ENCODE peak calls at places on chromosomes 16 and 17, in six cellular contexts. E, H, M, R, J and P are unnamed samples.

GRCh38 chr17:33012522-33013033 is 20.9 kb downstream of the SPACA3 start:
- DNase-seq in H (no peak), M (no peak), J (no peak), R (peak), E (no peak), P (no peak)

GRCh38 chr17:28963212-28963611 is 11.9 kb upstream of the PHF12 start:
- DNase-seq in M (no peak), E (peak), J (no peak), R (no peak), H (no peak), P (no peak)

GRCh38 chr17:52111182-52111581 is 47.3 kb downstream of the CA10 start:
- DNase-seq in E (no peak), J (no peak), R (no peak), M (no peak), H (no peak), P (no peak)

GRCh38 chr17:82890339-82890730 is 50.5 kb upstream of the ZNF750 start:
- DNase-seq in E (no peak), J (peak), M (no peak), H (peak), R (no peak), P (no peak)

GRCh38 chr17:2085648-2085949 is 30.7 kb downstream of the HIC1 start:
- DNase-seq in H (no peak), M (peak), J (no peak), E (peak), R (no peak), P (no peak)

GRCh38 chr17:74085434-74085833 is 118.0 kb upstream of the RPL38 start:
- DNase-seq in H (no peak), J (no peak), M (no peak), R (no peak), E (no peak), P (no peak)

GRCh38 chr16:1175566-1176279 is 22.8 kb downstream of the CACNA1H start:
- DNase-seq in E (no peak), M (no peak), R (no peak), H (no peak), J (no peak), P (no peak)

GRCh38 chr17:32486701-32487459 is at the start of gene CDK5R1:
- DNase-seq in H (peak), M (peak), J (peak), E (no peak), R (peak), P (peak)

GRCh38 chr17:82022310-82022980 is at the start of gene CENPX:
- DNase-seq in H (no peak), R (no peak), M (no peak), J (no peak), E (no peak), P (no peak)

GRCh38 chr16:84718-85452 is 6.9 kb downstream of the MPG start:
- DNase-seq in M (peak), E (peak), H (peak), R (peak), J (peak), P (peak)

GRCh38 chr17:47730681-47731080 is 2.4 kb upstream of the TBX21 start:
- DNase-seq in R (no peak), J (no peak), M (no peak), E (no peak), H (peak), P (no peak)

GRCh38 chr17:4032245-4032644 is 68.0 kb upstream of the ATP2A3 start:
- DNase-seq in M (no peak), J (no peak), E (no peak), H (no peak), R (no peak), P (no peak)

GRCh38 chr17:43011728-43012472 is 5.3 kb downstream of the IFI35 start:
- DNase-seq in R (no peak), E (no peak), M (no peak), H (no peak), J (no peak), P (no peak)

GRCh38 chr17:43010667-43011308 is 4.2 kb downstream of the IFI35 start:
- DNase-seq in J (no peak), E (no peak), H (no peak), R (peak), M (no peak), P (no peak)

GRCh38 chr17:43003542-43004172 is 2.9 kb upstream of the IFI35 start:
- DNase-seq in E (no peak), M (no peak), R (no peak), H (no peak), J (peak), P (no peak)

GRCh38 chr17:43006639-43007551 is at the start of gene IFI35:
- DNase-seq in E (peak), J (peak), H (peak), R (peak), M (peak), P (peak)
- TF ChIP-seq CTCF in E (no peak), J (peak), H (peak), R (peak), M (peak), P (peak)

DNA sequence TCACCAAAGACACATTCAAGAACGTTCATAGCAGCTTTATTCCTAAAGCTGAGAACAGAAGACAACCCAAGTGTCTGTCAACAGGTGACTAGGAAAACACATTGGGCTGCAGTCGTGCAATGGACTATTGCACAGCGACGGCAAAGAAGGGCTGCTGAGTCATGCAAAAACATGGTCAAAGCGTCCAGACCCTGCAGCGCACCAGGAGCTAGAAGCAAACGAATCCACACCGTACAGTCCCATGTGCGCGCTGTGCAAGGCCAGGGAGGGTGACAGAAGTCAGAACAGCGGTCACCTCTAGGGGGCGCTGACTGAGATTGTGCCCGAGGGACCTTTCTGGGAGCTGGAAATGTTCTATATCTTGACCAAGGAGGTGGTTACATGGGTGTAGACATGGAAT is 266.4 kb downstream of the MAF start:
- DNase-seq in R (peak), M (no peak), E (no peak), J (no peak), H (no peak), P (no peak)
- TF ChIP-seq CTCF in R (no peak), M (no peak), E (no peak), J (peak), H (peak), P (peak)

DNA sequence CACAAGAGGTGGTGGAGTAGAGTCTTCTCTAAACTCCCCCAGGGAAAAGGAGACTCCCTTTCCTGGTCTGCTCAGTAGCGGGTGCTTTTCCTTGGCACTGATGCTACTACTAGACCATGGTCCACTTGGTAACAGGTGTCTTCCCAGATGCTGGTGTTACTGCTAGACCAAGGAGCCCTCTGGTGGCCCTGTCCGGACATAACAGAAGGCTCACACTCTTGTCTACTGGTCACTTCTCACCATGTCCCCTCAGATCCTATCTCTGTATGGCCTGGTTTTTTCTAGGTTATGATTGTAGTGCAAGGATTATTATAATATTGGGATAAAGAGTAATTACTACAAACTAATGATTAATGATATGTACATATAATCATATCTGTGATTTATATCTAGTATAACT is 49.7 kb upstream of the ARL4D start:
- DNase-seq in J (no peak), R (no peak), M (no peak), H (no peak), E (no peak), P (no peak)
- TF ChIP-seq CTCF in J (no peak), R (no peak), M (no peak), H (no peak), E (no peak), P (no peak)

GRCh38 chr17:67578058-67578457 is 139.7 kb upstream of the NOL11 start:
- DNase-seq in H (no peak), R (no peak), E (peak), M (no peak), J (no peak), P (peak)

GRCh38 chr17:67574658-67575293 is 143.0 kb upstream of the NOL11 start:
- DNase-seq in H (no peak), R (no peak), M (no peak), J (no peak), E (peak), P (peak)

GRCh38 chr17:67575325-67575724 is 142.4 kb upstream of the NOL11 start:
- DNase-seq in J (no peak), E (no peak), R (peak), M (no peak), H (no peak), P (peak)

GRCh38 chr17:67576471-67576870 is 141.3 kb upstream of the NOL11 start:
- DNase-seq in H (no peak), E (no peak), J (no peak), M (no peak), R (no peak), P (no peak)

DNA sequence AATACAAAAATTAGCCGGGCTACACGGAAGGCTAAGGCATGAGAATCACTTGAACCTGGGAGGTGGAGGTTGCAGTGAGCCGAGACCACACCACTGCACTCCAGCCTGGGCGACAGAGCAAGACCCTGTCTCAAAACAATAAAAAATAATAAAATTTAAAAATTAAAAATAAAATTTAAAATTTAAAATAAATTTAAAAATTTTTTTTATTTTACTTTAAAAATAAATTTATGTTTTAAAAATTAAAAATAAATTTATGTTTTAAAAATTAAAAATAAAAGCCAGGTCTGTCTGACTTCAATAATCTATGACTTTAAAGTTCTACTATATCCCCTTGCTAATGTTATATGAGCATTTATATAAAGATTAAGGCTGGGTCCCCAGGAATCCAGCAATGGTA is 140.3 kb upstream of the NOL11 start:
- DNase-seq in R (no peak), M (no peak), J (no peak), H (no peak), E (no peak), P (no peak)
- TF ChIP-seq CTCF in R (no peak), M (no peak), J (no peak), H (no peak), E (no peak), P (no peak)